ENCODE peak calls at places on chromosome 10, in four cellular contexts. One of them, this sample, is unnamed.

GRCh38 chr10:130749911-130750310 is 561.6 kb downstream of the TCERG1L start:
- DNase-seq in activated CD8-positive, alpha-beta memory T cell treated with anti-CD3 and anti-CD28 coated beads for 1 hour: no peak
- DNase-seq in frontal cortex: no peak
- DNase-seq in kidney glomerular epithelial cell: no peak
- DNase-seq in this sample: no peak

GRCh38 chr10:62196528-62196927 is 72.1 kb downstream of the RTKN2 start:
- DNase-seq in frontal cortex: no peak
- DNase-seq in kidney glomerular epithelial cell: no peak
- DNase-seq in activated CD8-positive, alpha-beta memory T cell treated with anti-CD3 and anti-CD28 coated beads for 1 hour: no peak
- DNase-seq in this sample: no peak

GRCh38 chr10:127320176-127320575 is 123.8 kb upstream of the INSYN2A start:
- DNase-seq in activated CD8-positive, alpha-beta memory T cell treated with anti-CD3 and anti-CD28 coated beads for 1 hour: no peak
- DNase-seq in kidney glomerular epithelial cell: no peak
- DNase-seq in frontal cortex: no peak
- DNase-seq in this sample: no peak

GRCh38 chr10:2933519-2933918 is 133.8 kb upstream of the PFKP start:
- DNase-seq in kidney glomerular epithelial cell: no peak
- DNase-seq in frontal cortex: no peak
- DNase-seq in activated CD8-positive, alpha-beta memory T cell treated with anti-CD3 and anti-CD28 coated beads for 1 hour: no peak
- DNase-seq in this sample: no peak

GRCh38 chr10:6053816-6054581 is 8.2 kb downstream of the IL2RA start:
- DNase-seq in frontal cortex: no peak
- DNase-seq in activated CD8-positive, alpha-beta memory T cell treated with anti-CD3 and anti-CD28 coated beads for 1 hour: no peak
- DNase-seq in kidney glomerular epithelial cell: peak; percentile 52
- DNase-seq in this sample: peak; percentile 76

GRCh38 chr10:98610855-98611254 is 164.1 kb upstream of the HPS1 start:
- DNase-seq in activated CD8-positive, alpha-beta memory T cell treated with anti-CD3 and anti-CD28 coated beads for 1 hour: no peak
- DNase-seq in frontal cortex: no peak
- DNase-seq in kidney glomerular epithelial cell: no peak
- DNase-seq in this sample: no peak

GRCh38 chr10:112785089-112785488 is 165.0 kb upstream of the TCF7L2 start:
- DNase-seq in frontal cortex: no peak
- DNase-seq in kidney glomerular epithelial cell: no peak
- DNase-seq in activated CD8-positive, alpha-beta memory T cell treated with anti-CD3 and anti-CD28 coated beads for 1 hour: no peak
- DNase-seq in this sample: no peak

GRCh38 chr10:110754375-110755120 is 110.4 kb downstream of the RBM20 start:
- DNase-seq in activated CD8-positive, alpha-beta memory T cell treated with anti-CD3 and anti-CD28 coated beads for 1 hour: no peak
- DNase-seq in kidney glomerular epithelial cell: no peak
- DNase-seq in frontal cortex: no peak
- DNase-seq in this sample: no peak

GRCh38 chr10:11440250-11441150 is 170.9 kb downstream of the USP6NL start:
- DNase-seq in frontal cortex: no peak
- DNase-seq in kidney glomerular epithelial cell: no peak
- DNase-seq in activated CD8-positive, alpha-beta memory T cell treated with anti-CD3 and anti-CD28 coated beads for 1 hour: no peak
- DNase-seq in this sample: no peak

GRCh38 chr10:116029826-116030225 is 243.2 kb downstream of the GFRA1 start:
- DNase-seq in frontal cortex: no peak
- DNase-seq in kidney glomerular epithelial cell: no peak
- DNase-seq in activated CD8-positive, alpha-beta memory T cell treated with anti-CD3 and anti-CD28 coated beads for 1 hour: no peak
- DNase-seq in this sample: no peak

GRCh38 chr10:97095701-97096300 is 90.0 kb downstream of the SLIT1 start:
- DNase-seq in frontal cortex: no peak
- DNase-seq in activated CD8-positive, alpha-beta memory T cell treated with anti-CD3 and anti-CD28 coated beads for 1 hour: no peak
- DNase-seq in kidney glomerular epithelial cell: no peak
- DNase-seq in this sample: no peak

GRCh38 chr10:125011171-125011925 is 69.4 kb downstream of the ZRANB1 start:
- DNase-seq in frontal cortex: no peak
- DNase-seq in activated CD8-positive, alpha-beta memory T cell treated with anti-CD3 and anti-CD28 coated beads for 1 hour: no peak
- DNase-seq in kidney glomerular epithelial cell: no peak
- DNase-seq in this sample: no peak

GRCh38 chr10:116268976-116269375 is 4.0 kb downstream of the GFRA1 start:
- DNase-seq in kidney glomerular epithelial cell: peak; percentile 40
- DNase-seq in activated CD8-positive, alpha-beta memory T cell treated with anti-CD3 and anti-CD28 coated beads for 1 hour: no peak
- DNase-seq in frontal cortex: no peak
- DNase-seq in this sample: no peak

GRCh38 chr10:19651549-19651948 is 164.7 kb upstream of the PLXDC2 start:
- DNase-seq in kidney glomerular epithelial cell: peak; percentile 46
- DNase-seq in activated CD8-positive, alpha-beta memory T cell treated with anti-CD3 and anti-CD28 coated beads for 1 hour: no peak
- DNase-seq in frontal cortex: no peak
- DNase-seq in this sample: no peak

GRCh38 chr10:31936933-31937332 is 8.3 kb upstream of the ARHGAP12 start:
- DNase-seq in kidney glomerular epithelial cell: no peak
- DNase-seq in activated CD8-positive, alpha-beta memory T cell treated with anti-CD3 and anti-CD28 coated beads for 1 hour: no peak
- DNase-seq in frontal cortex: no peak
- DNase-seq in this sample: no peak

GRCh38 chr10:42975558-42976352 is 101.1 kb upstream of the RET start:
- DNase-seq in frontal cortex: no peak
- DNase-seq in kidney glomerular epithelial cell: no peak
- DNase-seq in activated CD8-positive, alpha-beta memory T cell treated with anti-CD3 and anti-CD28 coated beads for 1 hour: no peak
- DNase-seq in this sample: no peak

GRCh38 chr10:378230-378929 is 243.1 kb downstream of the ZMYND11 start:
- DNase-seq in kidney glomerular epithelial cell: no peak
- DNase-seq in activated CD8-positive, alpha-beta memory T cell treated with anti-CD3 and anti-CD28 coated beads for 1 hour: no peak
- DNase-seq in frontal cortex: no peak
- DNase-seq in this sample: no peak

GRCh38 chr10:75740541-75740940 is 309.1 kb downstream of the LRMDA start:
- DNase-seq in kidney glomerular epithelial cell: no peak
- DNase-seq in activated CD8-positive, alpha-beta memory T cell treated with anti-CD3 and anti-CD28 coated beads for 1 hour: no peak
- DNase-seq in frontal cortex: no peak
- DNase-seq in this sample: no peak

GRCh38 chr10:97888641-97889262 is 39.1 kb downstream of the GOLGA7B start:
- DNase-seq in activated CD8-positive, alpha-beta memory T cell treated with anti-CD3 and anti-CD28 coated beads for 1 hour: no peak
- DNase-seq in frontal cortex: peak; percentile 48
- DNase-seq in kidney glomerular epithelial cell: peak; percentile 81
- DNase-seq in this sample: peak; percentile 62

GRCh38 chr10:127298396-127298795 is 102.0 kb upstream of the INSYN2A start:
- DNase-seq in kidney glomerular epithelial cell: no peak
- DNase-seq in frontal cortex: no peak
- DNase-seq in activated CD8-positive, alpha-beta memory T cell treated with anti-CD3 and anti-CD28 coated beads for 1 hour: no peak
- DNase-seq in this sample: no peak

GRCh38 chr10:72306215-72306760 is 32.6 kb downstream of the DDIT4 start:
- DNase-seq in activated CD8-positive, alpha-beta memory T cell treated with anti-CD3 and anti-CD28 coated beads for 1 hour: no peak
- DNase-seq in frontal cortex: no peak
- DNase-seq in kidney glomerular epithelial cell: no peak
- DNase-seq in this sample: no peak

This sample was measured in thyroid gland.